ENCODE peak calls at places on chromosomes 7 and 10, in nine cellular contexts. N, S, F, O, G, R, V, W and C are unnamed samples.

GRCh38 chr10:60574388-60574787 is 184.7 kb upstream of the ANK3 start:
- DNase-seq in N (no peak), S (no peak), F (no peak), O (no peak), G (no peak), R (no peak), V (no peak), W (no peak), C (peak)

GRCh38 chr10:71401969-71402368 is 5.2 kb downstream of the CDH23 start:
- DNase-seq in N (no peak), S (no peak), F (no peak), O (peak), G (no peak), R (no peak), V (no peak), W (no peak), C (no peak)

GRCh38 chr7:124712017-124712416 is 53.6 kb downstream of the GPR37 start:
- DNase-seq in N (no peak), S (no peak), F (no peak), O (no peak), G (no peak), R (no peak), V (no peak), W (no peak), C (peak)

GRCh38 chr10:132677096-132677904 is 108.6 kb downstream of the NKX6-2 start:
- DNase-seq in N (peak), S (no peak), F (no peak), O (peak), G (no peak), R (no peak), V (no peak), W (no peak), C (no peak)

GRCh38 chr7:138030679-138031351 is 28.9 kb upstream of the CREB3L2 start:
- DNase-seq in N (no peak), S (no peak), F (peak), O (no peak), G (no peak), R (peak), V (no peak), W (peak), C (peak)

GRCh38 chr7:112414855-112415490 is 35.3 kb upstream of the IFRD1 start:
- DNase-seq in N (no peak), S (no peak), F (peak), O (no peak), G (no peak), R (peak), V (no peak), W (peak), C (peak)

GRCh38 chr7:42736931-42737330 is 174.9 kb downstream of the C7orf25 start:
- DNase-seq in N (no peak), S (no peak), F (no peak), O (no peak), G (no peak), R (no peak), V (no peak), W (peak), C (peak)

GRCh38 chr7:153386581-153386980 is 627.0 kb downstream of the ACTR3B start:
- DNase-seq in N (no peak), S (no peak), F (no peak), O (no peak), G (no peak), R (no peak), V (no peak), W (no peak), C (no peak)

DNA sequence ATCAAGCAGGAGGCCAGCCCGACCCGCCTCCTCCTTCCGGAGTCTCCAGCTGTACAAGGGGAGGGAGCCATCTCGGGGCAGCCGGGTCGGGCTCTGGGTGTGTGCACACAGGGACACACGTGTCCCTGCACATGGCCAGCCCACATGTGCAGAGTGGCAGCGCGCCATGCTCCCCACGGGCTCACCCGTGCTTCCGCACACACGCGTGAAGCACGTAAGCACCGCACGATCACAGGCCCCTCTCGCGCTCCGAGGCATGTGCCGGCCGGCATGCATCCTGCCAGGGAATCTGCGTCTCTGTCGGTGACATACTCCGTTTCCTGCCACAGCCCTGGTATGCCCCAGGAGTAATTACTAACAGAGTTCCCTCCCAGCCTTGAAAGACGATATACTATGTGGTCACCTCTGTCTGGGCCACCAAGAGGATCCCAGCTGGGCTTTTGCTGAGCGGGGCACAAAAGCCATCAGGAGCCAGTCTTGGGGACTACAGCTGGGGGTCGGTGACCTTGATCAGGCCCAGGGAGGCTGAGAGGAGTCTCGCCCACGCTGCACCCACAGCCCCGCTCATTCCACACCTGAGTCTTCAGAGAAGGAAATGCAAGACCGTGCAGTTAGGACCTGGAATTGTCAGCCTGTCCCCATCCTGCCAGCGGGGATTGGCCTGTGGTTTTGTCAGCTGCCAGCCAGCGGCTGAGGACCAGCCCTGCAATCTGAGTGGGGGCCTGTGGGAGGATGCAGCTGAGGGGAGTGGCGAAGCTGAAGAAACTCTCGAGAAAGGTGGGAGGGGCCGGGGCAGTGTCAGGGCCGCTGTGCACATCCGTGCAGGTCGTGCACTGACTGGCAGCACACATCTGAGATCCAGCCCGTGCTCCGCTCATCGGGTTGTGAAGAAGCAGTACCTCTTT is 11.0 kb upstream of the LFNG start:
- DNase-seq in N (peak), S (peak), F (no peak), O (no peak), G (peak), R (peak), V (no peak), W (peak), C (peak)
- H3K4me3 ChIP-seq in N (no peak), S (no peak), F (no peak), O (no peak), G (no peak), R (no peak), V (no peak), W (no peak), C (no peak)

DNA sequence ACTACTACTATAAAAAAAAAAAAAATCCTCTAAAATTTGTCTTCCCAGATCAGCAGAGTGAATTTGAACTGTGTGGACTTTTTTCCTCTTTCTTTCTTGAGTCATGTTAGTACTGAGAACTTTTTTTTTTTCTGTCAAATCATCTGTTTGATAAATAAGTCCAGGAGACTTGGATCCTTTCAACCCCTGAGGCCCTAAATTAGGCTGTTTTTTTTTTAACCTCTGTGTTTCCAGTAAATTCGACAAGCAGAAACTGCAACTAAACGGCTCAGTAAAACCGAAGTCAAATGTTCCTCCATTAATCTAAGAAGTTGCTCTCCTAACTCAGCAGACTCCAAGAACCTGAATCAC is 2.7 kb downstream of the MAP3K8 start:
- DNase-seq in N (no peak), S (no peak), F (no peak), O (no peak), G (no peak), R (peak), V (no peak), W (peak), C (no peak)
- H3K4me3 ChIP-seq in N (peak), S (peak), F (no peak), O (peak), G (peak), R (peak), V (peak), W (peak), C (no peak)

GRCh38 chr10:118595064-118595420 is 406 bp downstream of the PRLHR start:
- DNase-seq in N (no peak), S (no peak), F (no peak), O (no peak), G (no peak), R (no peak), V (no peak), W (no peak), C (no peak)
- H3K4me3 ChIP-seq in N (no peak), S (no peak), F (no peak), O (no peak), G (no peak), R (no peak), V (no peak), W (no peak), C (no peak)

GRCh38 chr10:122461729-122462532 is 578 bp downstream of the HTRA1 start:
- DNase-seq in N (no peak), S (no peak), F (peak), O (peak), G (peak), R (peak), V (no peak), W (peak), C (peak)

GRCh38 chr10:122462533-122463465 is 1.4 kb downstream of the HTRA1 start:
- DNase-seq in N (no peak), S (no peak), F (peak), O (peak), G (peak), R (peak), V (no peak), W (peak), C (peak)

GRCh38 chr10:122464158-122464510 is 2.8 kb downstream of the HTRA1 start:
- DNase-seq in N (no peak), S (no peak), F (no peak), O (peak), G (no peak), R (no peak), V (no peak), W (no peak), C (no peak)

GRCh38 chr10:122464575-122464974 is 3.2 kb downstream of the HTRA1 start:
- DNase-seq in N (no peak), S (no peak), F (no peak), O (no peak), G (peak), R (no peak), V (no peak), W (no peak), C (no peak)

DNA sequence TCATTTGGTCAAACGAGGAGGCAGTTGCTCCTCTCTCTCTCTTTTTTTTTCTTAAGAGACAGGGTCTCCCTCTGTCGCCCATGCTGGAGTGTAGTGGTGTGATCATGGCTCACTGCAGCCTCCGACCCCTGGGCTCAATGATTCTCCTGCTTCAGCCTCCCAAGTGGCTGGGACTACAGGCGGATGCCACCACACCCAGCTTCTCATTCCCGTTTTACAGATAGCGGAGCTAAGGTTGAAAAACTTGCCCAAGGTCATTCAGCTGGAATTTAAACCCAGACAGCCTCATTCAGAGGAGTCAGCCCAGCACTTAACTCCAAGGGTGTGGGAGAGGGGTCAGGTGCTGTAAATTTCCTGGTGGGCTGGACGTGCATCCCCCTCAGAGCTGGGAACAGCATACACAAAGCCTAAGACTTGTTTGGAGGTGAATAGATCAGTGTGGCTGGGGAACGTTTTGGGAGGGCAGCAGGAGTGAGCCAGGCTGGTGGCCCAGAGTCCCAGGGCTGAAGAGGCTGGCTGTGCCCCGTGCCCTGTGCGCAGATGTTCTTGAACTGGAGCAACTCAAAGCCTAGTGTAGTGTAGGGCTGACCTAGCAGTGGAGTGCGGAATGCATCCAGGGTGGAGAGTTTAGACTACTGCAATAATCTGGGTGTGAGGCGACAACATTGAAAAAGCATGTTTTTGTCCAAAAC is 2.3 kb downstream of the HTRA1 start:
- DNase-seq in N (no peak), S (no peak), F (no peak), O (no peak), G (no peak), R (no peak), V (no peak), W (no peak), C (no peak)
- H3K4me3 ChIP-seq in N (no peak), S (peak), F (no peak), O (peak), G (no peak), R (peak), V (no peak), W (peak), C (peak)

DNA sequence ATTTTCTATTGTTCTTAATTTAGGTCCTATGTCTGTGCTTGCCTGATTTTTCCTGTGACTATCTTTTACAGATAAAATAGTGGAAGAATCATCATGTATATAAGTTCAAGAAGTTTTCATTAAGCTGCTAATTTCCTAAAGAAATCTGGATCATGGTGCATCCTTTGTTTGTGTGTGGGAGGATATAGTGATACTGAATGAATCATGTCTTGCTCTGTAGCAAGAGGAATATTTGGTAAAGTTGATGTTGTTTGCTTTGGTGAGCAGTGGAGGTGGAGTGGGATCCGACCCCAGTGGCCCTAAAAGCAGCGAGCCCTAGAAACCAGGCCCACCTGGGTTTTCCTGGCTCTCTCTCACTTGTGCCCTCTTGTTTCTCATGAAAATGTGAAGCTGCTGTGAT is 83.7 kb downstream of the CCNY start:
- DNase-seq in N (no peak), S (no peak), F (no peak), O (no peak), G (no peak), R (peak), V (no peak), W (peak), C (peak)
- H3K4me3 ChIP-seq in N (no peak), S (no peak), F (no peak), O (no peak), G (no peak), R (no peak), V (no peak), W (peak), C (no peak)

GRCh38 chr10:72732521-72732920 is 40.6 kb downstream of the MCU start:
- DNase-seq in N (no peak), S (no peak), F (no peak), O (no peak), G (no peak), R (no peak), V (no peak), W (no peak), C (no peak)

GRCh38 chr10:72729528-72729927 is 37.6 kb downstream of the MCU start:
- DNase-seq in N (no peak), S (no peak), F (no peak), O (no peak), G (no peak), R (peak), V (no peak), W (peak), C (no peak)

GRCh38 chr10:72728462-72728861 is 36.5 kb downstream of the MCU start:
- DNase-seq in N (no peak), S (no peak), F (no peak), O (no peak), G (no peak), R (no peak), V (no peak), W (no peak), C (no peak)

GRCh38 chr10:72731916-72732419 is 40.0 kb downstream of the MCU start:
- DNase-seq in N (no peak), S (no peak), F (no peak), O (no peak), G (no peak), R (no peak), V (no peak), W (no peak), C (no peak)

GRCh38 chr10:72730462-72730861 is 38.5 kb downstream of the MCU start:
- DNase-seq in N (no peak), S (peak), F (no peak), O (no peak), G (no peak), R (peak), V (no peak), W (peak), C (no peak)
- H3K4me3 ChIP-seq in N (no peak), S (no peak), F (no peak), O (no peak), G (no peak), R (no peak), V (no peak), W (no peak), C (no peak)

GRCh38 chr10:68471586-68472408 is at the start of gene DNA2:
- DNase-seq in N (peak), S (no peak), F (peak), O (peak), G (peak), R (peak), V (peak), W (peak), C (peak)

GRCh38 chr10:68471063-68471585 is 649 bp downstream of the DNA2 start:
- DNase-seq in N (no peak), S (no peak), F (no peak), O (no peak), G (no peak), R (no peak), V (no peak), W (no peak), C (peak)

GRCh38 chr10:68474021-68474420 is 2.2 kb upstream of the DNA2 start:
- DNase-seq in N (no peak), S (no peak), F (no peak), O (no peak), G (no peak), R (peak), V (no peak), W (peak), C (no peak)

GRCh38 chr10:68469838-68470237 is 1.9 kb downstream of the DNA2 start:
- DNase-seq in N (no peak), S (no peak), F (no peak), O (no peak), G (no peak), R (no peak), V (no peak), W (no peak), C (no peak)

GRCh38 chr10:68470300-68470699 is 1.5 kb downstream of the DNA2 start:
- DNase-seq in N (no peak), S (no peak), F (no peak), O (no peak), G (no peak), R (no peak), V (no peak), W (no peak), C (no peak)
- H3K4me3 ChIP-seq in N (no peak), S (peak), F (no peak), O (no peak), G (no peak), R (no peak), V (peak), W (peak), C (peak)

GRCh38 chr10:44865289-44865671 is 45.9 kb upstream of the TMEM72 start:
- DNase-seq in N (no peak), S (no peak), F (no peak), O (no peak), G (peak), R (no peak), V (no peak), W (no peak), C (no peak)

GRCh38 chr10:44862917-44863316 is 48.2 kb upstream of the TMEM72 start:
- DNase-seq in N (no peak), S (no peak), F (no peak), O (no peak), G (no peak), R (no peak), V (no peak), W (no peak), C (no peak)

GRCh38 chr10:44864637-44865288 is 46.4 kb upstream of the TMEM72 start:
- DNase-seq in N (peak), S (no peak), F (peak), O (peak), G (peak), R (peak), V (no peak), W (peak), C (peak)

GRCh38 chr10:44863344-44864041 is 47.6 kb upstream of the TMEM72 start:
- DNase-seq in N (no peak), S (no peak), F (peak), O (no peak), G (no peak), R (no peak), V (no peak), W (peak), C (no peak)

DNA sequence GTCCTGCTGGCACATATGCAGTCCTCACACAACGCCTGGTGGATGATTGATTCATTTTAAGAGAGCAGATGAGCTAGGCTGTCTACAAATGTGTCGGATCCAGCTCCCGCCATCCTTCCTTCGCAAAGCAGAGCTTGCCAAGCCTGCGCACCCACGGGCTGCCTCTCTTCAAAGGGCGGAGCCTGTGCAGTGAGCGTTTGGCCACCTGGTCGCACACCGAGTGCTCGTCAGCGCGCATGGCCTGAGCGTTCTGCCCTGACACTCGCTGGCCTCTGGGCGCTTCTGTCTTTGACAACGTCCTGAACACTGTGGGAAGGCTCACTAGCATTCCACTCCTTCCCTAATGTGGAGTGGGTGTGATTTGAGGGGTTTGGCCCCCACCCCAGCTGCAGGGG is 47.1 kb upstream of the TMEM72 start:
- DNase-seq in N (peak), S (no peak), F (peak), O (no peak), G (peak), R (no peak), V (no peak), W (peak), C (peak)
- H3K4me3 ChIP-seq in N (peak), S (peak), F (no peak), O (peak), G (peak), R (no peak), V (no peak), W (peak), C (peak)